ENCODE peak calls at places on chromosome 9, in four cellular contexts. F is K562, V is HepG2, O is GM12878. P is an unnamed sample.
A peak's percentile ranks its signal among the peaks of the same experiment; 100 is the strongest.

GRCh38 chr9:19701991-19702390 is 86.8 kb downstream of the SLC24A2 start:
- DNase-seq in F (no peak), V (no peak), O (no peak), P (no peak)

GRCh38 chr9:83154821-83155220 is 91.9 kb upstream of the RASEF start:
- DNase-seq in F (no peak), V (no peak), O (no peak), P (no peak)

GRCh38 chr9:70257991-70258691 is 637 bp upstream of the SMC5 start:
- DNase-seq in F (peak; percentile 32), V (peak; percentile 26), O (no peak), P (peak; percentile 18)

GRCh38 chr9:129694265-129694664 is 28.8 kb downstream of the PRRX2 start:
- DNase-seq in F (no peak), V (no peak), O (no peak), P (no peak)

GRCh38 chr9:19149230-19149629 is 21.9 kb upstream of the PLIN2 start:
- DNase-seq in F (no peak), V (no peak), O (no peak), P (no peak)

GRCh38 chr9:4237748-4238511 is 61.9 kb downstream of the GLIS3 start:
- DNase-seq in F (no peak), V (no peak), O (no peak), P (no peak)

GRCh38 chr9:76691761-76692313 is 72.4 kb upstream of the PCA3 start:
- DNase-seq in F (no peak), V (no peak), O (no peak), P (peak; percentile 17)

GRCh38 chr9:126939821-126940221 is 25.2 kb downstream of the RALGPS1 start:
- DNase-seq in F (no peak), V (peak; percentile 84), O (no peak), P (no peak)

GRCh38 chr9:76904661-76905457 is 1.1 kb downstream of the PRUNE2 start:
- DNase-seq in F (no peak), V (no peak), O (no peak), P (no peak)

DNA sequence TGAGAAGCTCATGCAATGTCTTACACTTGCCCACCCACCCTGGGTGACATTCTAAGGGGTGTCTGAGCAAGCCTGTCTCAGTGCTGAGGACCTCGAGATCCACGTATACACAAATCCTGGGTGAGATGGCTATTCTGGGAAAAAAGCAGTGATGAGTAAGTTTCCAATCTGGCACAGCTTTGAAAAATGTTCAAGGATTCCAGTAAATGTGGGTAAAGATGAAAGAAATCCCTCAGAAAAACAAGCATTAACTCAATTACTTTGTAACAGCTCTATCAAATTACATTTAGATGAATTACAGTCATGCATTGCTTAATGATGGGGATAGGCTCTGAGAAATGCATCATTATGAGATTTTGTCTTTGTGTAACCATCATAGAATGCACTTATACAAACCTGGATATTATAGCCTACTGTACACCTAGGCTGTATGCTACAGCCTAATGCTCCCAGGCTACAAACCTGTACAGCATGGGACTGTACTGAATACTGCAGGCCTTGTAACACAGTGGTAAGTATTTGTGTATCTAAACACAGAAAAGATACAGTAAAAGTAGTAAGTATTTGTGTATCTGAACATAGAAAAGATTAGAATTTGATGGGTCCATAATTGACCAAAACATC is 26.9 kb downstream of the GOLM1 start:
- DNase-seq in F (no peak), V (no peak), O (no peak), P (no peak)
- TF ChIP-seq FOXM1 in F (no peak), V (no peak), O (no peak), P (no peak)

GRCh38 chr9:91676042-91676441 is 252.4 kb upstream of the NFIL3 start:
- DNase-seq in F (peak; percentile 25), V (peak; percentile 15), O (peak; percentile 3), P (no peak)
- TF ChIP-seq FOXK2 in F (no peak), V (no peak), O (no peak), P (no peak)

GRCh38 chr9:37565661-37566618 is 10.2 kb downstream of the FBXO10 start:
- DNase-seq in F (no peak), V (no peak), O (peak; percentile 77), P (no peak)
- TF ChIP-seq BHLHE40 in F (no peak), V (no peak), O (no peak), P (no peak)

GRCh38 chr9:95696701-95697100 is 178.8 kb upstream of the ERCC6L2 start:
- DNase-seq in F (no peak), V (peak; percentile 36), O (no peak), P (no peak)
- TF ChIP-seq FOXM1 in F (no peak), V (no peak), O (no peak), P (no peak)

P was measured in HEK293T.